ENCODE peak calls at places on chromosome 1, in eight cellular contexts. R, E, B, W, F, M, Q and S are unnamed samples.

GRCh38 chr1:228405979-228406265 is 713 bp downstream of the TRIM11 start:
- DNase-seq in E (no peak), M (no peak), W (no peak), F (no peak), Q (no peak), B (no peak), R (no peak), S (no peak)

GRCh38 chr1:158794247-158794646 is 13.2 kb upstream of the OR6N2 start:
- DNase-seq in M (no peak), R (no peak), W (no peak), F (no peak), B (no peak), E (no peak), Q (no peak), S (no peak)

GRCh38 chr1:152870831-152871730 is 7.0 kb upstream of the SMCP start:
- DNase-seq in F (no peak), R (peak; percentile 10), E (no peak), Q (peak; percentile 25), B (no peak), W (no peak), M (peak; percentile 84), S (peak; percentile 12)

GRCh38 chr1:182389619-182390047 is 2.0 kb downstream of the GLUL start:
- DNase-seq in B (no peak), W (peak; percentile 46), E (no peak), Q (no peak), M (no peak), F (peak; percentile 48), R (no peak), S (no peak)

GRCh38 chr1:100037665-100038400 is 68.0 kb downstream of the SLC35A3 start:
- DNase-seq in R (peak; percentile 87), B (peak; percentile 87), F (peak; percentile 91), M (peak; percentile 93), E (peak; percentile 52), Q (peak; percentile 93), W (peak; percentile 81), S (peak; percentile 89)

GRCh38 chr1:185734929-185735666 is 907 bp downstream of the HMCN1 start:
- DNase-seq in M (no peak), R (peak; percentile 30), E (no peak), Q (no peak), B (no peak), F (no peak), W (no peak), S (no peak)

GRCh38 chr1:232974971-232975370 is 24.6 kb downstream of the NTPCR start:
- DNase-seq in M (no peak), W (no peak), Q (no peak), B (no peak), E (no peak), R (peak; percentile 67), F (no peak), S (no peak)

GRCh38 chr1:184604152-184604900 is 150.3 kb downstream of the EDEM3 start:
- DNase-seq in E (no peak), R (no peak), M (peak; percentile 42), Q (no peak), B (no peak), F (no peak), W (no peak), S (no peak)

GRCh38 chr1:228371741-228372182 is 34.9 kb downstream of the TRIM11 start:
- DNase-seq in Q (no peak), R (no peak), E (no peak), B (no peak), F (no peak), M (no peak), W (no peak), S (no peak)

GRCh38 chr1:66251521-66251920 is 282.4 kb upstream of the SGIP1 start:
- DNase-seq in E (no peak), M (no peak), Q (peak; percentile 17), B (no peak), R (no peak), F (peak; percentile 29), W (no peak), S (no peak)

GRCh38 chr1:228748431-228748830 is 13.2 kb downstream of the RHOU start:
- DNase-seq in F (no peak), Q (no peak), R (no peak), M (no peak), E (no peak), W (no peak), B (no peak), S (no peak)

GRCh38 chr1:24384251-24385090 is 29.1 kb downstream of the STPG1 start:
- DNase-seq in F (no peak), M (peak; percentile 97), Q (peak; percentile 75), R (peak; percentile 55), W (no peak), E (no peak), B (no peak), S (no peak)

GRCh38 chr1:230277201-230277771 is 148.8 kb downstream of the PGBD5 start:
- DNase-seq in W (no peak), Q (no peak), M (no peak), E (no peak), F (no peak), R (no peak), B (peak; percentile 61), S (no peak)

GRCh38 chr1:21496886-21497285 is 12.3 kb upstream of the ALPL start:
- DNase-seq in F (no peak), M (no peak), E (no peak), B (no peak), Q (no peak), R (no peak), W (no peak), S (no peak)

GRCh38 chr1:219965950-219966349 is 37.6 kb upstream of the SLC30A10 start:
- DNase-seq in F (no peak), B (no peak), E (no peak), R (no peak), W (no peak), M (no peak), Q (no peak), S (no peak)

GRCh38 chr1:23593556-23594148 is 34.4 kb upstream of the ID3 start:
- DNase-seq in B (no peak), R (no peak), M (peak; percentile 98), W (no peak), F (no peak), E (no peak), Q (no peak), S (no peak)

GRCh38 chr1:40736085-40736531 is 44.6 kb downstream of the NFYC start:
- DNase-seq in B (no peak), R (peak; percentile 85), W (no peak), Q (peak; percentile 54), M (peak; percentile 90), F (no peak), E (no peak), S (no peak)

GRCh38 chr1:98661544-98662353 is at the start of gene SNX7:
- DNase-seq in F (peak; percentile 89), B (peak; percentile 20), E (peak; percentile 24), Q (peak; percentile 92), R (peak; percentile 76), M (peak; percentile 83), W (peak; percentile 41), S (peak; percentile 90)

GRCh38 chr1:77219166-77219887 is at the start of gene PIGK:
- DNase-seq in Q (peak; percentile 93), E (peak; percentile 54), B (peak; percentile 86), W (peak; percentile 79), R (peak; percentile 91), M (peak; percentile 91), F (peak; percentile 91), S (peak; percentile 90)
- TF ChIP-seq CTCF in Q (no peak), E (peak; percentile 11), B (no peak), W (peak; percentile 39), R (no peak), M (no peak), F (peak; percentile 16), S (no peak)

GRCh38 chr1:4655674-4656532 is 1.5 kb downstream of the AJAP1 start:
- DNase-seq in W (peak; percentile 91), B (no peak), E (no peak), R (peak; percentile 11), F (peak; percentile 51), M (peak; percentile 51), Q (peak; percentile 61), S (peak; percentile 79)
- TF ChIP-seq CTCF in W (peak; percentile 89), B (peak; percentile 24), E (peak; percentile 4), R (no peak), F (peak; percentile 68), M (peak; percentile 63), Q (peak; percentile 33), S (peak; percentile 79)

DNA sequence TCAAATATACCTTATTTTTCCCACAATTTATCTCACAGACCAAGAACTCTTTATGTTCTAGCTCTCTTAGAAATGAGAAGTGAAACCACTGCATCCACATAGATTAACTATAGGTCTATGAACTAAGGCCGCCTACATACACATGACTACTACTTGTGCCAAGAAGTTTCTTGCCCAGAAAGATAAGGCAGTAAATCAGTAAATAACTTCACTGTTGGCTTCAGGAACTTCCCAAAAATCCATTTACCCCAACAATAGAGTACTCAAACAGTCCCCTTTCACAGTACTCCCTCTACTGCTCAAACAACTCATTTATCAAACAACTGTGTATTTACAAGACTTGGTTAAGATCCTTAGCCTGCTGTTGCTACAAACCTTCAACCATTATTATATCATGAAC is 96.5 kb downstream of the NME7 start:
- DNase-seq in Q (no peak), R (peak; percentile 47), B (no peak), M (peak; percentile 7), F (no peak), E (no peak), W (no peak), S (no peak)
- TF ChIP-seq CTCF in Q (no peak), R (peak; percentile 25), B (no peak), M (peak; percentile 18), F (peak; percentile 24), E (no peak), W (no peak), S (no peak)

DNA sequence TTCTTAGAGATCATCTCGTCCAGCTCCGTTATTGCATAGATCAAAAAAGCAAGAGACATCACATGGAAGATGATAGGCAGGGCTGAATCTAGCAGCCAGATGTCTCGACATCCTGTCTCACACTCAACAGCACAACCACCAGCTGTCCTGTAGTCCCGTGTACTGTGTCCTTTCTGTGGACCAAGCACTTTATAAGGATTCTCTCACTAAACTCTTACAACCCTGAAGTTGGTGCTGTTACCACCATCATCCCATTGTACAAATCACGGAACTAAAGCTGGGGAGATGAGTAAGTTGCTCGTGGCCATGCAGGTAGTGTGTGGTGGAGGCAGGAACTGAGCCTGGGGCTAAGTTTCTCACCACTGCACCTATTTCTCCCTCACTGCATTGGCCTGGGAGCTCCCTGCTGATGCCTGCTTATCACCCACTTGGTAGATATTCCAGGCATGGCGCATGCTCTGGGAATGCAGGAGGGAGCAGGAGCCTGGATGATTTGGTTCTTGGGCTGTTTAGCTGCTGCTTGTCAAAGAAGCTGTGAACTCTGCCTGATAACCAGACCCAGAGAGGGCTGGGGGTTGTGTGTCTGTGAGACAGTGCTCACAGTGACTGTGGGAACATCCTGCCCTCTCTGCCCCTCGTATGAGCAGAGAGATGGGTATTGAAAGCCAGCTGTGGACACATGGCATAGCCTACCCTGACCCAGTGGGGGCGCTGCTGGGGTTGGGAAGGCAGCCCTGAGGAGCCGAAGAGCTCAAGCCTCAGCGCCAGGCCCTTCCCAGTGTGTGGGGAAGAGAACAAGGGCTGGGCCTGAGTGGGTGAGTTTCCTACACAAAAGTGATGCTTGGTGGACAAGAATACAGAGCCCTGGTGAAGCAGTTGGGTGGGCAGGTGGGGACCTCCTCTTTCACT is 13.6 kb downstream of the PPFIA4 start:
- DNase-seq in Q (peak; percentile 80), E (no peak), B (no peak), W (no peak), F (peak; percentile 53), R (no peak), M (peak; percentile 57), S (peak; percentile 41)
- TF ChIP-seq CTCF in Q (peak; percentile 42), E (peak; percentile 34), B (no peak), W (peak; percentile 11), F (peak; percentile 53), R (peak; percentile 23), M (peak; percentile 21), S (no peak)